ENCODE peak calls at places on chromosomes 6 and 20, in five cellular contexts. Z is testis, A is cardiac muscle cell, Q is fibroblast of mammary gland, M is GM06990. J is an unnamed sample.
A peak's percentile ranks its signal among the peaks of the same experiment; 100 is the strongest.

GRCh38 chr20:47703748-47704147 is 81.5 kb downstream of the SULF2 start:
- DNase-seq in Z (no peak), A (no peak), Q (peak; percentile 28), M (no peak), J (no peak)

GRCh38 chr20:34753706-34754461 is 49.7 kb downstream of the TP53INP2 start:
- DNase-seq in Z (no peak), A (no peak), Q (no peak), M (no peak), J (no peak)

GRCh38 chr6:86949776-86950175 is 12.4 kb downstream of the HTR1E start:
- DNase-seq in Z (no peak), A (no peak), Q (no peak), M (no peak), J (no peak)

GRCh38 chr6:21604081-21604480 is 10.5 kb downstream of the SOX4 start:
- DNase-seq in Z (no peak), A (no peak), Q (no peak), M (no peak), J (no peak)

GRCh38 chr6:131770776-131771175 is 37.0 kb upstream of the ENPP1 start:
- DNase-seq in Z (no peak), A (no peak), Q (no peak), M (no peak), J (no peak)

GRCh38 chr20:58433759-58434158 is 44.7 kb downstream of the VAPB start:
- DNase-seq in Z (no peak), A (no peak), Q (peak; percentile 81), M (no peak), J (no peak)

GRCh38 chr6:109073344-109074235 is 21.1 kb downstream of the SESN1 start:
- DNase-seq in Z (peak; percentile 57), A (peak; percentile 77), Q (peak; percentile 83), M (peak; percentile 25), J (peak; percentile 19)

GRCh38 chr6:155541976-155542375 is 86.3 kb upstream of the NOX3 start:
- DNase-seq in Z (no peak), A (no peak), Q (no peak), M (no peak), J (no peak)

GRCh38 chr6:142763205-142763604 is 181.8 kb downstream of the HIVEP2 start:
- DNase-seq in Z (no peak), A (no peak), Q (peak; percentile 70), M (no peak), J (no peak)

GRCh38 chr6:85464722-85465150 is 14.9 kb downstream of the NT5E start:
- DNase-seq in Z (no peak), A (no peak), Q (peak; percentile 99), M (no peak), J (no peak)

GRCh38 chr6:136429681-136430080 is 120.5 kb downstream of the MAP7 start:
- DNase-seq in Z (no peak), A (no peak), Q (no peak), M (no peak), J (no peak)

GRCh38 chr6:1820714-1821113 is 211.0 kb downstream of the FOXC1 start:
- DNase-seq in Z (no peak), A (no peak), Q (no peak), M (no peak), J (no peak)

GRCh38 chr20:45044084-45044573 is 56.8 kb downstream of the KCNS1 start:
- DNase-seq in Z (peak; percentile 38), A (peak; percentile 79), Q (peak; percentile 86), M (no peak), J (no peak)

GRCh38 chr20:58870293-58871014 is 17.9 kb downstream of the GNAS start:
- DNase-seq in Z (peak; percentile 82), A (peak; percentile 80), Q (peak; percentile 52), M (peak; percentile 46), J (no peak)

GRCh38 chr6:106417572-106418147 is 57.1 kb downstream of the CRYBG1 start:
- DNase-seq in Z (no peak), A (no peak), Q (no peak), M (no peak), J (no peak)

GRCh38 chr20:55961351-55962320 is 43.7 kb downstream of the CBLN4 start:
- DNase-seq in Z (peak; percentile 75), A (no peak), Q (no peak), M (no peak), J (no peak)

GRCh38 chr6:123873974-123874373 is 70.3 kb downstream of the NKAIN2 start:
- DNase-seq in Z (no peak), A (no peak), Q (no peak), M (no peak), J (no peak)

GRCh38 chr6:118559659-118560058 is 11.6 kb downstream of the PLN start:
- DNase-seq in Z (no peak), A (no peak), Q (peak; percentile 36), M (no peak), J (no peak)

GRCh38 chr6:41723178-41723935 is 12.1 kb downstream of the TFEB start:
- DNase-seq in Z (peak; percentile 50), A (no peak), Q (peak; percentile 88), M (peak; percentile 84), J (no peak)

GRCh38 chr6:91304506-91304905 is 717.6 kb upstream of the MAP3K7 start:
- DNase-seq in Z (no peak), A (no peak), Q (no peak), M (no peak), J (no peak)

GRCh38 chr6:90478278-90478677 is 108.6 kb downstream of the MAP3K7 start:
- DNase-seq in Z (no peak), A (no peak), Q (no peak), M (no peak), J (no peak)

GRCh38 chr6:134714113-134714512 is 235.8 kb downstream of the ALDH8A1 start:
- DNase-seq in Z (no peak), A (no peak), Q (no peak), M (no peak), J (no peak)

GRCh38 chr6:17932362-17932852 is 55.0 kb downstream of the KIF13A start:
- DNase-seq in Z (peak; percentile 23), A (peak; percentile 84), Q (peak; percentile 96), M (no peak), J (no peak)

GRCh38 chr6:17931227-17931626 is 56.2 kb downstream of the KIF13A start:
- DNase-seq in Z (no peak), A (no peak), Q (no peak), M (no peak), J (no peak)

GRCh38 chr6:17927705-17928104 is 59.7 kb downstream of the KIF13A start:
- DNase-seq in Z (no peak), A (no peak), Q (no peak), M (no peak), J (no peak)

GRCh38 chr6:17928514-17929430 is 58.7 kb downstream of the KIF13A start:
- DNase-seq in Z (no peak), A (no peak), Q (peak; percentile 51), M (no peak), J (no peak)

GRCh38 chr6:17930321-17930993 is 57.0 kb downstream of the KIF13A start:
- DNase-seq in Z (no peak), A (no peak), Q (peak; percentile 23), M (no peak), J (no peak)
- H3K4me3 ChIP-seq in Z (no peak overlapping the region), A (no peak overlapping the region), Q (no peak overlapping the region), M (no peak overlapping the region), J (no peak overlapping the region)

GRCh38 chr20:10225439-10226080 is 6.9 kb downstream of the SNAP25 start:
- DNase-seq in Z (no peak), A (peak; percentile 35), Q (peak; percentile 28), M (no peak), J (peak; percentile 1)
- TF ChIP-seq CTCF in Z (no peak), A (peak; percentile 28), Q (peak; percentile 37), M (peak; percentile 46), J (peak; percentile 43)

GRCh38 chr6:168411130-168411529 is 29.9 kb upstream of the SMOC2 start:
- DNase-seq in Z (no peak), A (no peak), Q (no peak), M (no peak), J (no peak)
- H3K4me3 ChIP-seq in Z (no peak overlapping the region), A (no peak overlapping the region), Q (no peak overlapping the region), M (no peak overlapping the region), J (no peak overlapping the region)

GRCh38 chr6:79997728-79998127 is 6.7 kb upstream of the TTK start:
- DNase-seq in Z (no peak), A (no peak), Q (no peak), M (no peak), J (no peak)
- TF ChIP-seq CTCF in Z (no peak), A (no peak), Q (no peak), M (no peak), J (no peak)

DNA sequence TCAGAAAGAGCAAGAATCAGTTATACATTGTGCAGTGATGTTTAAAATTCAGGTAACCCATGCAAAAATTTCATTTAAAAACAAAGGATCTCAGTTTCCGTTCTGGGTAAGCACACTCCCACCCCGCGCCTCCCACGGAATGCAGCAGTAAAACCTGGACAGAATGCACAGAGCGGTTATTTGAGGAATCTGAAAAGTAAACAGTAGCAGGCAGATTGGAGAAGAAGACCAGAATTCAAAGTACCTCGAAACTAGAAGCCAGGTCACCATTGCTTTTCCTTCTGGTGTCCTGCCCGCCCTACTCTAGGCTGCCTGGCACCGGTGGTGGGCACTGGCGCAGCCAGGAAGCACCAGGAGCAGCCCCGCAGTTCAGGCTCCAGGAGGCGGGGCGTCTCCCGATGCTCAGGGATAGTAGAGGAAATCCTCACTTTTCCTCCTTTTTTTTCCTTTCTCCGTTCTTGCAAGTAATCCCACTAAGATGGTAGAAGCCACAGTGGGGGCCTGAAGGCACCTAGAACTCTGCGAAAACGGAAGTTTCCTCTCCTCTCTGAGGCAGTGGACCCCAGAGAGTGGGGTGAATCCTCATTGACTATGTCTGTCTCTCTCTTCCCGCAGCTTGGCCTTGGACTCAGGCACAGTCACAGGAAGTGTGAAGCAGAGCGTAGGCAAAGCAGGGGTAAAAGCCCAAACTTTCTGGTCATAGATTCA is 28.3 kb downstream of the METTL24 start:
- DNase-seq in Z (peak; percentile 32), A (no peak), Q (peak; percentile 2), M (no peak), J (no peak)
- H3K4me3 ChIP-seq in Z (peak overlapping the region; percentile 36), A (no peak overlapping the region), Q (peak overlapping the region; percentile 36), M (no peak overlapping the region), J (no peak overlapping the region)

DNA sequence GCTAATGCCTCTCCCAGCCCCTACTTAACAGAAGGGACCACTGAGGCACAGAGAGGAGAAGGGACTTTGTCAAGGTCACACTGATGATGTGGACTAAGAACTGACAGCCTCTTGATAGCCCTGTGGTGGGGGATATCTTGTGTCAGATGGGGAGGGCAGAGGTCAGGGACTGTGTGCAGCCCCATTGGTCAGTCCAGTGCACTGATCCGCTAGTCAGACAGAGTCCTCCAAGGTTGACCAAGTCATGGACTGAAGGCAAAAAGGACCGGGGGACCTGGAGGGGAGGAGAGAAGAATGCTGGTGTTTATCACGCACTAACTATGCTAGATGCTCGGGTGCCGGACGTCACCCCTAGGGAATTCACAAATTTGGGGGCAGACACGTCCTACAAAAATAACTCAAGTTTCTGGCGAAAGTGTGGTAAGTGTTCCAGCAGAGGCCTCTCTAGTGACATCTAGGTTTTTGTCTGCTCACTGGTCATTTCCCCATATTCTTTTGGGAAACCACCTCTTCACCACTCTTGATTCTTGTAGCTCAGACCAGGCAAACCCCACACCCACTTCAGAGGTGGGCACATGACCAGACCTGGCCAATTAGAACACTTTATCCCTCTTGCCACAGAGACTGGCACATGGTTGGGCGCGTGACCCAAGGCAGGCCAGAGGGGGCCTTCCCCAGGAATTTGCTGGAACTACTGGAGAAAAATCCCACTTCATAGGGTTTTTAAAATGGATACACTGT is 21.0 kb downstream of the TCF15 start:
- DNase-seq in Z (no peak), A (no peak), Q (no peak), M (peak; percentile 57), J (peak; percentile 51)
- TF ChIP-seq CTCF in Z (no peak), A (no peak), Q (no peak), M (peak; percentile 21), J (peak; percentile 22)